ENCODE peak calls at places on chromosomes 13 and 19, in eight cellular contexts. W is NB4, I is left lung, L is GM06990, R is mesothelial cell of epicardium, T is AG10803, K is A549, U is epithelial cell of esophagus. F is an unnamed sample.

GRCh38 chr13:109862627-109863026 is 76.2 kb upstream of the IRS2 start:
- DNase-seq in W (peak; percentile 25), I (no peak), L (no peak), R (no peak), T (no peak), K (no peak), U (peak; percentile 92), F (no peak)

GRCh38 chr13:80251403-80251802 is 89.5 kb downstream of the SPRY2 start:
- DNase-seq in W (peak; percentile 31), I (no peak), L (no peak), R (no peak), T (peak; percentile 23), K (no peak), U (peak; percentile 38), F (no peak)

GRCh38 chr19:58279925-58280316 is 1.2 kb downstream of the ZNF8 start:
- DNase-seq in W (no peak), I (no peak), L (no peak), R (no peak), T (no peak), K (no peak), U (peak; percentile 34), F (no peak)

GRCh38 chr19:35136977-35137702 is 1.5 kb upstream of the FXYD1 start:
- DNase-seq in W (no peak), I (no peak), L (no peak), R (no peak), T (no peak), K (no peak), U (no peak), F (no peak)

GRCh38 chr13:102830646-102831045 is 15.2 kb upstream of the ERCC5 start:
- DNase-seq in W (no peak), I (no peak), L (no peak), R (no peak), T (peak; percentile 5), K (no peak), U (no peak), F (no peak)

GRCh38 chr13:37427843-37428494 is 170.6 kb downstream of the POSTN start:
- DNase-seq in W (no peak), I (no peak), L (no peak), R (no peak), T (no peak), K (no peak), U (no peak), F (no peak)

GRCh38 chr13:111958612-111959395 is 108.1 kb upstream of the SOX1 start:
- DNase-seq in W (no peak), I (no peak), L (no peak), R (peak; percentile 1), T (no peak), K (no peak), U (no peak), F (no peak)

GRCh38 chr19:41327499-41328156 is 17.7 kb downstream of the CCDC97 start:
- DNase-seq in W (peak; percentile 91), I (peak; percentile 97), L (peak; percentile 81), R (no peak), T (no peak), K (no peak), U (peak; percentile 94), F (peak; percentile 77)

GRCh38 chr19:46821512-46822359 is 28.9 kb downstream of the AP2S1 start:
- DNase-seq in W (peak; percentile 45), I (no peak), L (peak; percentile 75), R (no peak), T (no peak), K (no peak), U (no peak), F (peak; percentile 54)

GRCh38 chr13:96984061-96984508 is 10.2 kb downstream of the OXGR1 start:
- DNase-seq in W (no peak), I (no peak), L (no peak), R (no peak), T (no peak), K (no peak), U (peak; percentile 90), F (no peak)

GRCh38 chr13:21583496-21583895 is 20.5 kb downstream of the MICU2 start:
- DNase-seq in W (no peak), I (no peak), L (no peak), R (no peak), T (peak; percentile 30), K (no peak), U (no peak), F (no peak)

GRCh38 chr13:19158006-19158405 is 23.6 kb downstream of the TUBA3C start:
- DNase-seq in W (no peak), I (no peak), L (no peak), R (no peak), T (no peak), K (no peak), U (no peak), F (no peak)

GRCh38 chr13:80921971-80922370 is 581.0 kb upstream of the SPRY2 start:
- DNase-seq in W (no peak), I (no peak), L (no peak), R (no peak), T (no peak), K (no peak), U (no peak), F (no peak)

GRCh38 chr19:7224205-7224833 is 69.9 kb downstream of the INSR start:
- DNase-seq in W (no peak), I (no peak), L (no peak), R (no peak), T (peak; percentile 72), K (no peak), U (no peak), F (no peak)

GRCh38 chr13:44818428-44818827 is 170.8 kb downstream of the NUFIP1 start:
- DNase-seq in W (peak; percentile 42), I (no peak), L (no peak), R (no peak), T (no peak), K (no peak), U (peak; percentile 48), F (no peak)

GRCh38 chr19:48637948-48638830 is 1.0 kb upstream of the DBP start:
- DNase-seq in W (peak; percentile 100), I (no peak), L (peak; percentile 90), R (peak; percentile 67), T (peak; percentile 98), K (peak; percentile 87), U (peak; percentile 93), F (peak; percentile 66)
- TF ChIP-seq CTCF in W (peak; percentile 60), I (no peak), L (peak; percentile 34), R (no peak), T (peak; percentile 10), K (no peak), U (peak; percentile 24), F (no peak)

DNA sequence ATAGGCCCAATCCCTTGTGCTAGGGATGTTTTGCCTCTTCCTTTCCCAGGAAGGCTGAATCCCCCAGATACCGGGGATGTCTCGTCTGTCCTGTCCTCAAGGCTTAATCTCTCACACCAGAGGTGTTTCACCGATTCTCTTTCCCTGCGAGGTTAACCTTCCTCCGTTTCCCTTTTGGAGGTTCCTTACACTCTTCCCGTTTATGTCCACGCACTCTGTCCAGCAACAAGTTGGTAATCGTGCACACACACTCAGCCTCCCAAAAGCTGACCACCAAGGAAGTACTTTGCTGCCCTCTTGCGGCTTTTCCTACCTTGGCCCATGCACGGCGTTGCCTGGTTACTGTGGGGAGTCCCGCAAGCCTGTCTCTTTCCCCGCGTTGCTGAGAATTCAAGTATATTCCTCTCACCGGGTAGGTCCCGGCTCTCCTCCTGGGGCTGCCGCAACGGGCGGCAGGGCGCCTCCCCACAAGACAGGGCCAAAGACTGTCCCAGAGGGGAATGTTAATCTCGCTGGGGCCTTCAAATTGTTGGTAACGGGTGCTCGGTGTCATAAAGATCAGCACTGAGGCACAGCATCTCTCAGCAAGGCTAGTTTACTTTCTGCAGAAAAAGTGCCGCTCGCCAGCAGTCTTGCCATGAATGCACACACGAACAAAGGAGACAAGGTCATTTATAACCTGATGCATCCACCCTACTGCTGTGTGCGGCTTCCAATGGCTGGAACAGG is 36.7 kb upstream of the CD177 start:
- DNase-seq in W (peak; percentile 4), I (no peak), L (no peak), R (no peak), T (peak; percentile 40), K (peak; percentile 32), U (peak; percentile 36), F (no peak)
- TF ChIP-seq CTCF in W (no peak), I (no peak), L (peak; percentile 30), R (no peak), T (peak; percentile 51), K (peak; percentile 69), U (peak; percentile 42), F (no peak)

GRCh38 chr13:60244381-60244780 is 80.7 kb upstream of the DIAPH3 start:
- DNase-seq in W (no peak), I (no peak), L (no peak), R (no peak), T (no peak), K (no peak), U (no peak), F (no peak)
- TF ChIP-seq CTCF in W (no peak), I (no peak), L (no peak), R (no peak), T (no peak), K (no peak), U (no peak), F (no peak)

GRCh38 chr13:93751117-93751516 is 524.5 kb downstream of the GPC6 start:
- DNase-seq in W (no peak), I (no peak), L (no peak), R (no peak), T (no peak), K (no peak), U (no peak), F (no peak)

GRCh38 chr13:93752506-93752905 is 525.9 kb downstream of the GPC6 start:
- DNase-seq in W (no peak), I (no peak), L (no peak), R (no peak), T (no peak), K (no peak), U (no peak), F (no peak)

GRCh38 chr13:93753639-93754038 is 527.0 kb downstream of the GPC6 start:
- DNase-seq in W (no peak), I (no peak), L (no peak), R (no peak), T (no peak), K (no peak), U (no peak), F (no peak)

GRCh38 chr13:93758575-93758974 is 532.0 kb downstream of the GPC6 start:
- DNase-seq in W (no peak), I (no peak), L (no peak), R (no peak), T (peak; percentile 11), K (no peak), U (peak; percentile 34), F (no peak)

DNA sequence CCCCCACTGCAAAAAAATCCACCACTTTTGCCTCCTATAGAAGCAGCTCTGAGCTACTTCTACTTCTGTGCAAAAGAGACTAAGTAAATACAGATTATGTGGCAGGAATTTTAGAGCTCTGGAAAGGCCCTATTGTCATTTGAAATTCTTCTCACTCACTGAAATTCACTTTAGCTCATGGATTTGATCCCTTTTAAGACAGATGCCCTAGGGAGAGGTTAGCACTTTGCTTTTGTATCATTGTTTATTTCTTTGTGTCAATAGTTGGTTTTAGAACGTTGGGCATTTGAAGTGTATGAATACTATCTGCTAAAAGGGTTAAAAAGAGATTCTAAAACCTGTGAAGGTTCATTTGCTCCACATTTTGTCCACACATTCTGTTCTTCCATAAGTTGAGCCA is 528.7 kb downstream of the GPC6 start:
- DNase-seq in W (no peak), I (no peak), L (no peak), R (no peak), T (no peak), K (no peak), U (no peak), F (no peak)
- TF ChIP-seq CTCF in W (no peak), I (no peak), L (no peak), R (no peak), T (no peak), K (no peak), U (no peak), F (no peak)

GRCh38 chr13:73722120-73722519 is 412.1 kb downstream of the KLF12 start:
- DNase-seq in W (no peak), I (no peak), L (no peak), R (no peak), T (peak; percentile 36), K (no peak), U (peak; percentile 92), F (no peak)
- TF ChIP-seq CTCF in W (no peak), I (no peak), L (no peak), R (no peak), T (peak; percentile 56), K (peak; percentile 35), U (peak; percentile 59), F (no peak)